ENCODE peak calls at places on chromosomes 13 and 19, in six cellular contexts. B is K562, F is H1, P is GM12891, N is GM12878, J is HepG2. V is an unnamed sample.

GRCh38 chr13:103356226-103356864 is 290.1 kb upstream of the SLC10A2 start:
- DNase-seq in B (no peak), F (no peak), P (no peak), N (no peak), J (no peak), V (no peak)

GRCh38 chr19:31350693-31351211 is 1.5 kb upstream of the TSHZ3 start:
- DNase-seq in B (peak; percentile 63), F (peak; percentile 79), P (no peak), N (no peak), J (no peak), V (no peak)

GRCh38 chr19:14073232-14073924 is 792 bp downstream of the MISP3 start:
- DNase-seq in B (peak; percentile 84), F (peak; percentile 86), P (peak; percentile 76), N (no peak), J (no peak), V (peak; percentile 71)

GRCh38 chr13:73158851-73159250 is 100.0 kb downstream of the KLF5 start:
- DNase-seq in B (no peak), F (no peak), P (no peak), N (no peak), J (no peak), V (no peak)

GRCh38 chr19:907183-907853 is 5.7 kb downstream of the R3HDM4 start:
- DNase-seq in B (peak; percentile 95), F (no peak), P (no peak), N (no peak), J (no peak), V (no peak)

GRCh38 chr13:24288870-24289269 is 20.5 kb upstream of the C1QTNF9 start:
- DNase-seq in B (no peak), F (no peak), P (no peak), N (no peak), J (no peak), V (no peak)

GRCh38 chr13:97344250-97345175 is 89.5 kb upstream of the RAP2A start:
- DNase-seq in B (peak; percentile 22), F (no peak), P (no peak), N (no peak), J (peak; percentile 62), V (no peak)

GRCh38 chr19:50893047-50893737 is 18.0 kb downstream of the KLK4 start:
- DNase-seq in B (peak; percentile 29), F (peak; percentile 61), P (no peak), N (no peak), J (no peak), V (no peak)

GRCh38 chr19:4359627-4360000 is 16.3 kb downstream of the MPND start:
- DNase-seq in B (no peak), F (no peak), P (no peak), N (no peak), J (no peak), V (no peak)

GRCh38 chr13:112448621-112449544 is 72.7 kb downstream of the SPACA7 start:
- DNase-seq in B (no peak), F (no peak), P (no peak), N (no peak), J (no peak), V (no peak)

GRCh38 chr13:89097994-89098393 is 1426.8 kb downstream of the SLITRK5 start:
- DNase-seq in B (no peak), F (no peak), P (no peak), N (no peak), J (no peak), V (no peak)

GRCh38 chr19:58332697-58333096 is 5.9 kb downstream of the ZSCAN22 start:
- DNase-seq in B (no peak), F (no peak), P (no peak), N (no peak), J (no peak), V (no peak)

GRCh38 chr13:37069597-37070103 is 10.2 kb upstream of the SUPT20H start:
- DNase-seq in B (no peak), F (no peak), P (no peak), N (no peak), J (no peak), V (no peak)

GRCh38 chr19:55304279-55304978 is 20.6 kb downstream of the BRSK1 start:
- DNase-seq in B (peak; percentile 84), F (peak; percentile 67), P (no peak), N (no peak), J (peak; percentile 50), V (peak; percentile 69)

GRCh38 chr13:58488251-58488650 is 856.7 kb downstream of the PCDH17 start:
- DNase-seq in B (no peak), F (no peak), P (no peak), N (no peak), J (no peak), V (no peak)

DNA sequence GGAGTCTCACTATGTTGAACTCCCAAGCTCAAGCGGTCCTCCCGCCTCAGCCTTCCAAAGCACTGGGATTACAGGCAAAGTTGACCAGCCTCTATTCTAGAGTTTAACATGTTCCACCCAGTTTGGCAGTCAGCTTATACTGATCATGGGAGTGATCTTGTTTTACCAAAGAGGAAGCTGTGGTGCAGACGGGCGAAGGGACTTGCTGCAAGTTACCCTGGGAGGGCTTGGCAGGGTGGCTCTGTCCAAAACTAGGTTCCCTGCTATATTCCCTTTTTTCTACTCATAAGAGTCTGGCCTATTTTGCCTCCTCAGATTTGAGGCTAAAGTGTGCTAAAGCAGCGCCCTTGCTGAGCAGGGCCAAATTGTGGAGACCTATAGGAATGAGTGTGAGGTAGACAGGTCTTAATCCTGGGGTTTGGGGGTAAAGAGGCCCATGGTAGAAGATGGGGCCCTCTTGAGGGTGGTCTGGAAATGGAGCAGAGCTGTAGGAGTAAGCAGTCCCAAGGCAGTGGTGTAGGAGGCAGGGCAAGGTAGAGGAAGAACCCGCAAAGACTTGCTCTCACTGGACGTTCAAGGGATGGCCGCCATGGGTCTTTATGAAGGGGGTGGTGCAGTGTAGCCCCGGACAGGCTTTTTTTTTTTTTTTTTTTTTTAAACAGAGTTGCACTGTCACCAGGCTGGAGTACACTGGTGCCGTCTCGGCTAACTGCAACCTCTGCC is 3.3 kb downstream of the RPS19 start:
- DNase-seq in B (no peak), F (no peak), P (no peak), N (no peak), J (no peak), V (no peak)
- TF ChIP-seq POLR2AphosphoS5 in B (peak; percentile 39), F (peak; percentile 49), P (no peak), N (peak; percentile 33), J (peak; percentile 47), V (peak; percentile 7)

GRCh38 chr13:99305180-99305965 is 1.8 kb downstream of the GPR183 start:
- DNase-seq in B (no peak), F (no peak), P (no peak), N (no peak), J (no peak), V (no peak)

GRCh38 chr13:99308481-99309087 is 1.4 kb upstream of the GPR183 start:
- DNase-seq in B (no peak), F (no peak), P (no peak), N (no peak), J (no peak), V (no peak)

GRCh38 chr13:99304541-99304940 is 2.7 kb downstream of the GPR183 start:
- DNase-seq in B (no peak), F (no peak), P (no peak), N (no peak), J (no peak), V (no peak)

GRCh38 chr13:99307648-99308339 is 595 bp upstream of the GPR183 start:
- DNase-seq in B (peak; percentile 48), F (no peak), P (no peak), N (no peak), J (no peak), V (no peak)

GRCh38 chr13:99307247-99307646 is at the start of gene GPR183:
- DNase-seq in B (peak; percentile 17), F (no peak), P (no peak), N (no peak), J (no peak), V (no peak)
- TF ChIP-seq POLR2A in B (no peak), F (no peak), P (peak; percentile 96), N (peak; percentile 73), J (no peak), V (peak; percentile 92)

GRCh38 chr13:101397742-101398141 is 18.6 kb downstream of the NALCN start:
- DNase-seq in B (no peak), F (no peak), P (no peak), N (no peak), J (no peak), V (no peak)

GRCh38 chr13:101399365-101399764 is 16.9 kb downstream of the NALCN start:
- DNase-seq in B (no peak), F (no peak), P (no peak), N (no peak), J (no peak), V (no peak)

GRCh38 chr13:101398920-101399319 is 17.4 kb downstream of the NALCN start:
- DNase-seq in B (no peak), F (no peak), P (no peak), N (no peak), J (no peak), V (no peak)

GRCh38 chr13:101401196-101401595 is 15.1 kb downstream of the NALCN start:
- DNase-seq in B (no peak), F (no peak), P (no peak), N (no peak), J (no peak), V (no peak)

GRCh38 chr13:101398191-101398590 is 18.1 kb downstream of the NALCN start:
- DNase-seq in B (no peak), F (no peak), P (no peak), N (no peak), J (no peak), V (no peak)
- TF ChIP-seq TAF1 in B (no peak), F (no peak), P (no peak), N (no peak), J (no peak), V (no peak)

DNA sequence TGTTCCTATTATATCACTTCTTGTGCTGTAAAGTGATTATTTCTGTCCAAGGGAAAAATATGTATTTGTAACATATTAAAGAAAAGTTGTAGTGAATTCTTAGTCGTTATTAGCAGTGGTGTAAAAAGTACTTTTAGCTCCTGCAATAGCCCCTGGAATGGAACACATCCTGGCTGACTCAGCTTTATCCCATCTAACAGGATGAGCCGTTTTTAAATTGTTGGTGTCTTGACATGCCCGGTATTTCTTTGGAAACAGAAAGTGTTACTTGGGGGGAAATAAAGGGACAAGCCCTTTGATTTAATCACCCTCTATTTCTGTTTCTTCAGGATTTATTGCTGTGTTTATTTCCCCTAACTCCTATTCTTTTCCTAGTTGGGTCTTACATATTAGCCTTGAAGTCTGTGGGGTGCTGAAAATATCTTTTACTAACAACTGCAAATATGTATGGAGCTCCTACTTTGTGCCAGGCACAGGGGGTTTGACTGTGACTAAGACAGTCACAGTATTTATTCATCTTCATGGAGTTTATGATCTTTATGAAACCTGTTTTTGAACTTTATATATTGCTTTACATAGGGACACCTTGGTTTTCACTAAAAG is 17.9 kb downstream of the COG3 start:
- DNase-seq in B (no peak), F (no peak), P (no peak), N (no peak), J (no peak), V (no peak)
- TF ChIP-seq POLR2AphosphoS5 in B (no peak), F (no peak), P (no peak), N (no peak), J (no peak), V (no peak)

GRCh38 chr19:6530385-6531162 is at the start of gene TNFSF9:
- DNase-seq in B (peak; percentile 95), F (peak; percentile 96), P (peak; percentile 68), N (no peak), J (peak; percentile 73), V (peak; percentile 80)
- TF ChIP-seq POLR2A in B (peak; percentile 96), F (peak; percentile 81), P (peak; percentile 99), N (peak; percentile 98), J (peak; percentile 71), V (peak; percentile 100)

GRCh38 chr19:2495651-2496316 is 19.9 kb downstream of the GADD45B start:
- DNase-seq in B (no peak), F (no peak), P (no peak), N (no peak), J (no peak), V (peak; percentile 8)
- TF ChIP-seq TAF1 in B (no peak), F (no peak), P (no peak), N (no peak), J (no peak), V (no peak)

V was measured in GM12892.